ENCODE peak calls at places on chromosomes 13 and 19, in seven cellular contexts. A is SK-N-SH, M is tibial nerve, I is transverse colon, S is sigmoid colon, D is HepG2, P is K562. W is an unnamed sample.

GRCh38 chr19:55550321-55550650 is 4.9 kb upstream of the SBK3 start:
- DNase-seq in A (no peak), M (no peak), I (no peak), S (no peak), D (no peak), P (no peak), W (no peak)

GRCh38 chr13:50989476-50989875 is 79.9 kb downstream of the RNASEH2B start:
- DNase-seq in A (peak), M (peak), I (no peak), S (no peak), D (peak), P (peak), W (no peak)

GRCh38 chr13:53781941-53782340 is 753.3 kb downstream of the OLFM4 start:
- DNase-seq in A (no peak), M (no peak), I (no peak), S (no peak), D (no peak), P (no peak), W (no peak)

GRCh38 chr13:100544866-100545683 is 43.5 kb downstream of the GGACT start:
- DNase-seq in A (no peak), M (no peak), I (no peak), S (no peak), D (no peak), P (no peak), W (peak)

GRCh38 chr13:76829572-76830327 is 56.5 kb downstream of the KCTD12 start:
- DNase-seq in A (no peak), M (no peak), I (no peak), S (peak), D (no peak), P (no peak), W (peak)

GRCh38 chr13:26619321-26619720 is 61.8 kb downstream of the WASF3 start:
- DNase-seq in A (no peak), M (no peak), I (no peak), S (no peak), D (no peak), P (no peak), W (no peak)

GRCh38 chr13:80040219-80040976 is 300.5 kb downstream of the SPRY2 start:
- DNase-seq in A (no peak), M (no peak), I (no peak), S (no peak), D (no peak), P (no peak), W (no peak)

GRCh38 chr19:10701955-10702307 is 692 bp downstream of the QTRT1 start:
- DNase-seq in A (peak), M (no peak), I (peak), S (no peak), D (peak), P (peak), W (no peak)

DNA sequence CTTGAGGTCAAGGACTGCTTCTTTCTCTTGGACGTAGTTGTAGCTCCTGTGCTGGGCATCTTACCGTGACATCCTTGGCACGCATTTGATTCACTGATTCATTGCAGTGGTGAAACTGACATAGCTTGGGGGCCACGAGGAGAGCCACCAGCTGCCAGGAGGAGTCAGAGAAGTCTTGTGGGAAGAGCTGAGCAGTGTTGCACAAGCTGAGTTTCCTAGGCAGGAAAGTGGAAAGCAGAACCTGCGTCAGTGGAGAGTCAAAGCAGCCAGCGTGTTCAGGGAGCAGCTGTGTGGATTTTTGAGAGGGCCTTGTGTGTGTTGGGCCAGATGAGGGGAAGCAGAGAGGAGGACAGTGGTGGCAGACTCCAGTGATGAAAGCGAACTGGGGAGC is 5.3 kb upstream of the GPR183 start:
- DNase-seq in A (peak), M (peak), I (peak), S (peak), D (no peak), P (no peak), W (peak)
- TF ChIP-seq EP300 in A (no peak), M (peak), I (peak), S (no peak), D (no peak), P (no peak), W (no peak)

DNA sequence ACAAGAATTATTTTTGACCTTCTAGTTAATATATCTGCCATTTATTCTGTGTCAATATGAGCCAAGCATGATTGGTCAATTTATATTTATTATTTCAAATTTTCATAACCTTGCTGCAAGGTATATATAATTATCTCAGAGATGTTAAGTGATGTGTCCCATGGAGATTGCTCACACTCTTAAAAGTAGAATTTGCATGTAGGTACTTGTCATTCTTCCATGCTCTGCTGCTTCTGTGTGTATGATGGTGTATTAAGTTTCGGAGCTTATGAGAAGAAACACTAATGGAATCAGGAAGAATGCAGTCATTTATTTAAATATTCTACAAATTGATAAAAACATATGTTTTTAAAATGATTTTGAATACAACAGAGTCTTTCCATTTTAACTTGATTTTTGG is 586.8 kb upstream of the MIR17HG start:
- DNase-seq in A (no peak), M (no peak), I (no peak), S (no peak), D (no peak), P (no peak), W (no peak)
- TF ChIP-seq EP300 in A (no peak), M (no peak), I (no peak), S (no peak), D (no peak), P (no peak), W (no peak)

GRCh38 chr13:33280923-33281322 is 4.6 kb downstream of the STARD13 start:
- DNase-seq in A (no peak), M (no peak), I (no peak), S (no peak), D (no peak), P (no peak), W (no peak)
- TF ChIP-seq EP300 in A (no peak), M (no peak), I (no peak), S (no peak), D (no peak), P (no peak), W (no peak)

DNA sequence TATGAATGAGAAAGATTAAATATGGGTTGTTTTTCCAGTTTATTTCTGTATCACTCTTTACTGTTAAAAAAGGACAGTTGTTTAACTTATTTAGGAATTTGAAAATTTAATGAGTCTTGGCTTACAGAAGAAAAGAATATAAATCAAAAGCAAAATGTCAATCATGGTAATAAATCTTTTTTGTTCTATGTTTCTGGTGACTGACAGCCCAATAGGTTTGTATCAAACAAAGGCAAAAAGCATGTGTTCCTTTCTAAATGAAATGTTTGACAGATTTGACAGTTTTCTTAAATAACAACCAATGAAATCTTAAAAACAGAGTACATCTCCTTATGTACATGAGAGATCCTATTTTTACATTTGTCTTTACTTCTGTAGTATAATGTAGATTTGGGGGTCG is 11.0 kb downstream of the PCDH9 start:
- DNase-seq in A (no peak), M (no peak), I (no peak), S (no peak), D (no peak), P (no peak), W (no peak)
- TF ChIP-seq EP300 in A (no peak), M (no peak), I (no peak), S (no peak), D (no peak), P (no peak), W (no peak)

DNA sequence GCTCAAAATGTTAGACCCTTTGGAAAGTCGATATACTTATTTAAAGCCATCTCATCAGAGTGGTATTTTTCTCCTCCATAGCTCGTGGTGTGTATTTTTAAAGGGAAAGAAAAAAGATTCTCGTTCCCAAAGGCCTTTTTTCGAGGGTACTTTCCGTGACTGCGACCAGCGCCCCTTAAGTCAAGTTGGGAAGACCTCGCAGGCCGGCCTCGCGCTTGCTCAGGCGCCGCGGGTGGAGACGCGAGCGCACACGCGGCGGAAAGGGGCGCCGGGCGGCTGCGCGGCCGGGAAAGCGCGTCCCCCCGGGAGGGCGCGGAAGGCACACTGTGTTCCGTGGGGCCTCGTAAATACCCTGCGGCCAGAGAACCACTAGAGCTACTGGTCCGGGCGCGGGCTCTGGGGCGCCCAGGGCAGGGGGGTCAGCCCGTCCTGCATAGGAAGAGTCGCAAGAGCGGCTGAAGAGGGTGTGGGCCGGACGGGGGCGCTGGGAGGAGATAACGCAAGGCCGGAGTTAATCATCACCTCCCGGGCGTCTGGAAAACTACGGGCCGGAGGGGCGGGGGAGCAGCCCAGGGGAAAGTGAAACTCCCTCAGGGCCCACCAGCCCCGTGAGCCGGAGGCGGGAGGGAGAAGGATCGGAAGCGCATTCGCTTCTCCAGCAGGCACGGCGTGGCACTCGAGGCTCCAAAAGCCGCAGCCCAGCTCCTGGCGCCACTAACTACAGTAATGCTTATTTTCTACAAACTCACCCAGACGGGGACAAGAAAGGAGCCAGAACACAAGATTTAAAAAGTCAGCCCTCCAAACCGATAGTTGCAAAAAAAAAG is 1.2 kb upstream of the WBP4 start:
- DNase-seq in A (peak), M (peak), I (peak), S (peak), D (peak), P (peak), W (peak)
- TF ChIP-seq EP300 in A (no peak), M (peak), I (peak), S (peak), D (no peak), P (no peak), W (no peak)